ENCODE peak calls at places on chromosomes 2 and 18, in nine cellular contexts. E, F, R, O, T, Z, M, Y and A are unnamed samples.

GRCh38 chr2:207513577-207514257 is 16.0 kb upstream of the CREB1 start:
- DNase-seq in E (no peak), F (no peak), R (peak), O (peak), T (no peak), Z (no peak), M (no peak), Y (peak), A (peak)

GRCh38 chr18:9586814-9587213 is 27.5 kb downstream of the PPP4R1 start:
- DNase-seq in E (no peak), F (no peak), R (no peak), O (no peak), T (no peak), Z (no peak), M (no peak), Y (no peak), A (no peak)

GRCh38 chr2:109513749-109514588 is 99.8 kb downstream of the SEPTIN10 start:
- DNase-seq in E (no peak), F (no peak), R (peak), O (peak), T (no peak), Z (no peak), M (no peak), Y (peak), A (peak)

GRCh38 chr2:75764611-75765010 is 53.9 kb upstream of the GCFC2 start:
- DNase-seq in E (no peak), F (no peak), R (no peak), O (no peak), T (no peak), Z (no peak), M (no peak), Y (no peak), A (no peak)

GRCh38 chr2:96564026-96564425 is 27.5 kb downstream of the ARID5A start:
- DNase-seq in E (no peak), F (peak), R (no peak), O (no peak), T (no peak), Z (no peak), M (no peak), Y (no peak), A (no peak)

GRCh38 chr2:227360351-227360750 is 18.8 kb downstream of the TM4SF20 start:
- DNase-seq in E (no peak), F (no peak), R (no peak), O (no peak), T (no peak), Z (no peak), M (no peak), Y (no peak), A (no peak)

GRCh38 chr2:142918624-142919023 is 41.2 kb downstream of the KYNU start:
- DNase-seq in E (no peak), F (no peak), R (peak), O (no peak), T (no peak), Z (no peak), M (no peak), Y (no peak), A (no peak)

GRCh38 chr18:59985289-59985688 is 85.5 kb downstream of the PMAIP1 start:
- DNase-seq in E (no peak), F (no peak), R (peak), O (no peak), T (no peak), Z (no peak), M (no peak), Y (no peak), A (no peak)

GRCh38 chr2:12585784-12586183 is 131.0 kb upstream of the TRIB2 start:
- DNase-seq in E (no peak), F (no peak), R (no peak), O (no peak), T (no peak), Z (no peak), M (no peak), Y (no peak), A (no peak)

GRCh38 chr18:50306944-50307343 is 19.5 kb upstream of the CXXC1 start:
- DNase-seq in E (no peak), F (no peak), R (no peak), O (no peak), T (no peak), Z (no peak), M (no peak), Y (no peak), A (no peak)

GRCh38 chr2:237895544-237896506 is 36.4 kb downstream of the RAMP1 start:
- DNase-seq in E (peak), F (peak), R (no peak), O (no peak), T (no peak), Z (peak), M (no peak), Y (no peak), A (no peak)

GRCh38 chr2:221310720-221311119 is 261.4 kb downstream of the EPHA4 start:
- DNase-seq in E (no peak), F (no peak), R (no peak), O (no peak), T (no peak), Z (no peak), M (no peak), Y (no peak), A (no peak)

GRCh38 chr2:223950448-223951347 is 5.6 kb upstream of the WDFY1 start:
- DNase-seq in E (no peak), F (no peak), R (no peak), O (no peak), T (no peak), Z (no peak), M (no peak), Y (no peak), A (no peak)

GRCh38 chr2:230269715-230270114 is 44.2 kb downstream of the SP140 start:
- DNase-seq in E (no peak), F (no peak), R (no peak), O (no peak), T (no peak), Z (no peak), M (no peak), Y (no peak), A (no peak)

GRCh38 chr2:228318218-228318617 is 136.7 kb upstream of the SPHKAP start:
- DNase-seq in E (no peak), F (no peak), R (peak), O (peak), T (no peak), Z (no peak), M (no peak), Y (peak), A (peak)

GRCh38 chr2:159938375-159938774 is 124.0 kb downstream of the PLA2R1 start:
- DNase-seq in E (no peak), F (no peak), R (no peak), O (no peak), T (no peak), Z (no peak), M (no peak), Y (no peak), A (no peak)